ENCODE peak calls at places on chromosomes 1 and 21, in five cellular contexts. I is cardiac fibroblast, C is NB4, A is NCI-H524, H is germinal center. U is an unnamed sample.

GRCh38 chr21:29187939-29188338 is 57.5 kb downstream of the MAP3K7CL start:
- DNase-seq in C (no peak), I (peak), A (no peak), H (no peak), U (peak)

GRCh38 chr1:26733982-26734381 is 38.2 kb downstream of the ARID1A start:
- DNase-seq in A (no peak), H (no peak), C (no peak), I (peak), U (no peak)

GRCh38 chr1:43414634-43415223 is 25.0 kb downstream of the SZT2 start:
- DNase-seq in I (peak), A (peak), H (peak), C (peak), U (peak)

GRCh38 chr1:56137090-56137489 is 442.3 kb downstream of the PLPP3 start:
- DNase-seq in H (no peak), A (no peak), I (no peak), C (no peak), U (no peak)

GRCh38 chr21:41763996-41764395 is 2.9 kb downstream of the RIPK4 start:
- DNase-seq in A (no peak), C (no peak), I (no peak), H (no peak), U (no peak)

GRCh38 chr1:55289614-55290013 is 74.5 kb upstream of the USP24 start:
- DNase-seq in A (no peak), H (no peak), C (no peak), I (no peak), U (no peak)

GRCh38 chr1:227944931-227945890 is 2.5 kb downstream of the WNT9A start:
- DNase-seq in C (no peak), H (peak), I (no peak), A (peak), U (no peak)

GRCh38 chr1:183989078-183989577 is 48.4 kb downstream of the COLGALT2 start:
- DNase-seq in H (no peak), I (peak), C (peak), A (no peak), U (peak)

GRCh38 chr1:106998431-106999002 is 58.0 kb upstream of the PRMT6 start:
- DNase-seq in I (no peak), A (no peak), C (no peak), H (no peak), U (no peak)

GRCh38 chr1:61397915-61398314 is 315.6 kb downstream of the NFIA start:
- DNase-seq in C (no peak), A (no peak), I (no peak), H (no peak), U (no peak)

GRCh38 chr1:51517361-51518032 is 1.6 kb downstream of the EPS15 start:
- DNase-seq in H (peak), I (peak), C (peak), A (no peak), U (peak)

GRCh38 chr1:204417231-204417997 is 5.8 kb upstream of the PPP1R15B start:
- DNase-seq in I (peak), H (no peak), A (no peak), C (peak), U (no peak)

GRCh38 chr1:232438476-232438875 is 191.5 kb downstream of the SIPA1L2 start:
- DNase-seq in H (no peak), I (no peak), C (peak), A (no peak), U (no peak)

GRCh38 chr21:37974081-37974480 is 57.8 kb upstream of the KCNJ6 start:
- DNase-seq in C (no peak), A (no peak), I (no peak), H (no peak), U (no peak)

GRCh38 chr1:231359113-231359512 is 21.0 kb downstream of the SPRTN start:
- DNase-seq in H (no peak), C (peak), A (no peak), I (peak), U (no peak)

GRCh38 chr1:62247391-62248168 is 52.9 kb downstream of the L1TD1 start:
- DNase-seq in C (no peak), I (no peak), H (no peak), A (peak), U (peak)

GRCh38 chr1:209155556-209155955 is 428.0 kb upstream of the CAMK1G start:
- DNase-seq in A (peak), C (no peak), I (no peak), H (no peak), U (no peak)

GRCh38 chr1:35264035-35264434 is 4.5 kb upstream of the ZMYM4 start:
- DNase-seq in C (no peak), I (no peak), A (no peak), H (no peak), U (no peak)

GRCh38 chr1:88867743-88868521 is 23.4 kb downstream of the GTF2B start:
- DNase-seq in A (no peak), I (peak), C (no peak), H (no peak), U (no peak)

GRCh38 chr1:150813028-150813707 is 5.1 kb upstream of the CTSK start:
- DNase-seq in A (peak), I (peak), C (peak), H (peak), U (no peak)

GRCh38 chr1:43549921-43550597 is 19.4 kb downstream of the PTPRF start:
- DNase-seq in C (no peak), I (no peak), A (no peak), H (peak), U (no peak)

GRCh38 chr1:38371505-38371844 is 324.9 kb upstream of the POU3F1 start:
- DNase-seq in A (no peak), C (no peak), H (no peak), I (no peak), U (no peak)

GRCh38 chr1:59498640-59499039 is 201.7 kb downstream of the FGGY start:
- DNase-seq in H (no peak), I (peak), C (peak), A (no peak), U (peak)

GRCh38 chr1:65362545-65362944 is 53.2 kb downstream of the DNAJC6 start:
- DNase-seq in H (no peak), I (no peak), C (no peak), A (no peak), U (peak)

GRCh38 chr1:29876902-29877301 is 640.6 kb downstream of the PTPRU start:
- DNase-seq in H (no peak), C (peak), A (peak), I (no peak), U (no peak)

GRCh38 chr1:93140106-93140505 is 40.1 kb downstream of the TMED5 start:
- DNase-seq in A (no peak), I (no peak), C (no peak), H (no peak), U (no peak)

GRCh38 chr1:95974586-95974985 is 740.6 kb downstream of the RWDD3 start:
- DNase-seq in C (no peak), A (no peak), I (peak), H (no peak), U (no peak)

GRCh38 chr1:183783342-183783741 is 21.6 kb upstream of the RGL1 start:
- DNase-seq in I (peak), C (no peak), H (no peak), A (no peak), U (no peak)

GRCh38 chr1:155177192-155177917 is 3.7 kb downstream of the TRIM46 start:
- DNase-seq in A (no peak), H (no peak), C (peak), I (no peak), U (no peak)

GRCh38 chr21:36860736-36861594 is 105.5 kb downstream of the HLCS start:
- DNase-seq in A (no peak), C (no peak), I (peak), H (no peak), U (no peak)

GRCh38 chr1:211469938-211470529 is 21.9 kb downstream of the RD3 start:
- DNase-seq in I (peak), A (peak), H (peak), C (peak), U (peak)

GRCh38 chr1:234148350-234148749 is 224.9 kb upstream of the COA6 start:
- DNase-seq in C (no peak), A (no peak), H (no peak), I (no peak), U (no peak)

GRCh38 chr1:27011058-27011764 is 1.4 kb downstream of the TENT5B start:
- DNase-seq in I (peak), C (no peak), A (peak), H (no peak), U (no peak)

GRCh38 chr1:177181631-177182291 is 11.0 kb downstream of the BRINP2 start:
- DNase-seq in C (peak), H (peak), I (peak), A (peak), U (peak)

GRCh38 chr21:45860493-45861155 is 120.9 kb upstream of the COL6A1 start:
- DNase-seq in A (no peak), C (no peak), H (no peak), I (no peak), U (no peak)

GRCh38 chr1:104794035-104794434 is 1044.3 kb downstream of the AMY1C start:
- DNase-seq in H (no peak), I (no peak), C (no peak), A (no peak), U (no peak)

GRCh38 chr1:182200025-182200814 is 138.7 kb upstream of the ZNF648 start:
- DNase-seq in A (no peak), C (peak), I (no peak), H (no peak), U (no peak)

U was measured in cerebellum.